ENCODE peak calls at places on chromosomes 7 and 10, in five cellular contexts. J, Y, A, T and L are unnamed samples.
A peak's percentile ranks its signal among the peaks of the same experiment; 100 is the strongest.

GRCh38 chr7:149772821-149773425 is 465 bp downstream of the ZNF467 start:
- DNase-seq in J (no peak), Y (no peak), A (no peak), T (no peak), L (no peak)

GRCh38 chr10:34637419-34637911 is 177.6 kb downstream of the PARD3 start:
- DNase-seq in J (peak; percentile 47), Y (peak; percentile 34), A (peak; percentile 45), T (peak; percentile 30), L (peak; percentile 22)

GRCh38 chr7:143945423-143945822 is 9.2 kb upstream of the OR2F1 start:
- DNase-seq in J (no peak), Y (no peak), A (no peak), T (no peak), L (no peak)

GRCh38 chr10:22437620-22438588 is 92.6 kb downstream of the SPAG6 start:
- DNase-seq in J (no peak), Y (peak; percentile 34), A (no peak), T (peak; percentile 9), L (no peak)

GRCh38 chr7:27177795-27178320 is 3.7 kb upstream of the HOXA10 start:
- DNase-seq in J (no peak), Y (no peak), A (no peak), T (no peak), L (no peak)

GRCh38 chr7:17689361-17689760 is 250.9 kb downstream of the SNX13 start:
- DNase-seq in J (no peak), Y (no peak), A (no peak), T (no peak), L (no peak)

GRCh38 chr7:31102973-31103850 is 51.1 kb downstream of the ADCYAP1R1 start:
- DNase-seq in J (no peak), Y (no peak), A (no peak), T (no peak), L (no peak)

GRCh38 chr10:44863344-44864041 is 47.6 kb upstream of the TMEM72 start:
- DNase-seq in J (no peak), Y (no peak), A (peak; percentile 7), T (no peak), L (no peak)

GRCh38 chr10:4847580-4848020 is 21.6 kb downstream of the AKR1E2 start:
- DNase-seq in J (no peak), Y (peak; percentile 69), A (peak; percentile 75), T (no peak), L (no peak)

GRCh38 chr10:70380350-70381135 is 1.9 kb downstream of the LRRC20 start:
- DNase-seq in J (no peak), Y (no peak), A (no peak), T (no peak), L (no peak)

GRCh38 chr10:71075759-71076472 is 136.5 kb upstream of the UNC5B start:
- DNase-seq in J (no peak), Y (no peak), A (no peak), T (no peak), L (no peak)

GRCh38 chr7:157276731-157277562 is 59.9 kb upstream of the DNAJB6 start:
- DNase-seq in J (no peak), Y (peak; percentile 69), A (no peak), T (no peak), L (no peak)

GRCh38 chr10:113560071-113560470 is 7.2 kb downstream of the HABP2 start:
- DNase-seq in J (no peak), Y (no peak), A (no peak), T (no peak), L (no peak)

GRCh38 chr10:48406204-48406603 is 99.7 kb downstream of the MAPK8 start:
- DNase-seq in J (no peak), Y (no peak), A (peak; percentile 45), T (no peak), L (no peak)

GRCh38 chr10:104344219-104344618 is 6.0 kb upstream of the ITPRIP start:
- DNase-seq in J (no peak), Y (no peak), A (no peak), T (no peak), L (no peak)

GRCh38 chr10:110376021-110376773 is 71.5 kb upstream of the SMNDC1 start:
- DNase-seq in J (no peak), Y (peak; percentile 42), A (no peak), T (no peak), L (no peak)

GRCh38 chr10:4136121-4136520 is 351.1 kb upstream of the KLF6 start:
- DNase-seq in J (no peak), Y (no peak), A (no peak), T (peak; percentile 35), L (peak; percentile 57)

GRCh38 chr10:34403512-34403911 is 411.6 kb downstream of the PARD3 start:
- DNase-seq in J (no peak), Y (no peak), A (peak; percentile 73), T (no peak), L (no peak)

GRCh38 chr10:38032881-38033280 is 22.4 kb downstream of the ZNF33A start:
- DNase-seq in J (no peak), Y (no peak), A (peak; percentile 59), T (no peak), L (no peak)